ENCODE peak calls at places on chromosomes 1 and 21, in ten cellular contexts. B is HT1080; E is lower lobe of right lung; S is stimulated activated CD4-positive, alpha-beta T cell treated with anti-CD3 and anti-CD28 coated beads, Interleukin-4, amount 100 ng/mL, for 1 hour; T is SIG-M5; M is glomerular endothelial cell; W is amniotic stem cell; V is A172; L is PC-9; F is upper lobe of right lung. A is an unnamed sample.
A peak's percentile ranks its signal among the peaks of the same experiment; 100 is the strongest.

GRCh38 chr1:202618387-202619022 is 91.7 kb downstream of the SYT2 start:
- DNase-seq in B (peak; percentile 83), E (no peak), S (no peak), T (no peak), M (no peak), W (peak; percentile 6), V (peak; percentile 78), L (peak; percentile 34), F (no peak), A (no peak)

GRCh38 chr1:196105901-196106300 is 502.3 kb downstream of the KCNT2 start:
- DNase-seq in B (no peak), E (no peak), S (no peak), T (no peak), M (no peak), W (no peak), V (peak; percentile 11), L (no peak), F (no peak), A (no peak)

GRCh38 chr1:183812686-183813569 is 8.0 kb downstream of the RGL1 start:
- DNase-seq in B (peak; percentile 57), E (no peak), S (no peak), T (no peak), M (no peak), W (peak; percentile 22), V (peak; percentile 51), L (peak; percentile 33), F (no peak), A (no peak)

GRCh38 chr1:114671011-114671938 is 1.4 kb upstream of the DENND2C start:
- DNase-seq in B (no peak), E (no peak), S (no peak), T (no peak), M (no peak), W (peak; percentile 3), V (no peak), L (no peak), F (no peak), A (no peak)

GRCh38 chr1:204872262-204872881 is 1.7 kb downstream of the NFASC start:
- DNase-seq in B (peak; percentile 63), E (no peak), S (no peak), T (no peak), M (no peak), W (no peak), V (peak; percentile 62), L (no peak), F (no peak), A (no peak)

GRCh38 chr1:241611063-241611462 is 29.1 kb downstream of the CHML start:
- DNase-seq in B (peak; percentile 54), E (no peak), S (no peak), T (peak; percentile 42), M (no peak), W (no peak), V (peak; percentile 78), L (peak; percentile 10), F (no peak), A (peak; percentile 70)

GRCh38 chr1:153288634-153289275 is 24.0 kb downstream of the PGLYRP3 start:
- DNase-seq in B (peak; percentile 42), E (no peak), S (peak; percentile 11), T (no peak), M (no peak), W (no peak), V (peak; percentile 22), L (peak; percentile 33), F (no peak), A (peak; percentile 14)

GRCh38 chr1:157154940-157155514 is 16.8 kb upstream of the ETV3 start:
- DNase-seq in B (peak; percentile 35), E (peak; percentile 61), S (no peak), T (no peak), M (peak; percentile 47), W (no peak), V (peak; percentile 66), L (peak; percentile 66), F (peak; percentile 72), A (no peak)

GRCh38 chr1:228650141-228650540 is 85.1 kb upstream of the RHOU start:
- DNase-seq in B (no peak), E (peak; percentile 44), S (no peak), T (no peak), M (no peak), W (no peak), V (no peak), L (no peak), F (no peak), A (no peak)

GRCh38 chr1:10975567-10976326 is 36.7 kb upstream of the TARDBP start:
- DNase-seq in B (peak; percentile 85), E (no peak), S (no peak), T (no peak), M (no peak), W (peak; percentile 93), V (peak; percentile 68), L (peak; percentile 64), F (no peak), A (no peak)

GRCh38 chr1:63643517-63643916 is 50.3 kb downstream of the PGM1 start:
- DNase-seq in B (no peak), E (no peak), S (no peak), T (no peak), M (no peak), W (no peak), V (no peak), L (no peak), F (no peak), A (no peak)

GRCh38 chr1:79089946-79090345 is 83.4 kb upstream of the ADGRL4 start:
- DNase-seq in B (no peak), E (no peak), S (no peak), T (no peak), M (no peak), W (no peak), V (no peak), L (no peak), F (no peak), A (no peak)

GRCh38 chr1:19596065-19596718 is 47.9 kb upstream of the NBL1 start:
- DNase-seq in B (no peak), E (no peak), S (no peak), T (no peak), M (peak; percentile 7), W (no peak), V (no peak), L (no peak), F (no peak), A (peak; percentile 43)

GRCh38 chr1:145962157-145963102 is 1.9 kb downstream of the ANKRD34A start:
- DNase-seq in B (no peak), E (no peak), S (peak; percentile 39), T (no peak), M (no peak), W (no peak), V (peak; percentile 28), L (no peak), F (peak; percentile 77), A (peak; percentile 19)

GRCh38 chr1:16226495-16227179 is 10.3 kb downstream of the CPLANE2 start:
- DNase-seq in B (no peak), E (peak; percentile 89), S (no peak), T (no peak), M (no peak), W (no peak), V (no peak), L (no peak), F (peak; percentile 94), A (no peak)

GRCh38 chr1:90850925-90851710 is 134.0 kb upstream of the BARHL2 start:
- DNase-seq in B (peak; percentile 51), E (peak; percentile 86), S (peak; percentile 77), T (no peak), M (no peak), W (peak; percentile 7), V (peak; percentile 13), L (peak; percentile 75), F (peak; percentile 92), A (peak; percentile 87)

GRCh38 chr1:205340674-205341073 is 16.0 kb downstream of the KLHDC8A start:
- DNase-seq in B (no peak), E (no peak), S (no peak), T (no peak), M (no peak), W (no peak), V (no peak), L (no peak), F (no peak), A (no peak)

GRCh38 chr1:212062832-212063438 is 27.4 kb downstream of the DTL start:
- DNase-seq in B (peak; percentile 16), E (no peak), S (no peak), T (no peak), M (no peak), W (peak; percentile 32), V (peak; percentile 43), L (no peak), F (no peak), A (peak; percentile 48)

GRCh38 chr1:100611086-100611485 is 73.1 kb downstream of the GPR88 start:
- DNase-seq in B (no peak), E (no peak), S (no peak), T (no peak), M (no peak), W (no peak), V (no peak), L (no peak), F (no peak), A (no peak)

GRCh38 chr1:23283660-23284602 is 60.2 kb downstream of the HNRNPR start:
- DNase-seq in B (peak; percentile 39), E (no peak), S (no peak), T (no peak), M (no peak), W (no peak), V (peak; percentile 19), L (no peak), F (no peak), A (no peak)

GRCh38 chr1:204295666-204296065 is 64.1 kb downstream of the PLEKHA6 start:
- DNase-seq in B (no peak), E (no peak), S (no peak), T (no peak), M (no peak), W (no peak), V (no peak), L (peak; percentile 33), F (no peak), A (no peak)

GRCh38 chr1:11571906-11572616 is 82.2 kb downstream of the FBXO2 start:
- DNase-seq in B (no peak), E (no peak), S (no peak), T (no peak), M (no peak), W (no peak), V (no peak), L (no peak), F (no peak), A (peak; percentile 10)

GRCh38 chr1:57079454-57080157 is 113.8 kb upstream of the C8B start:
- DNase-seq in B (no peak), E (no peak), S (no peak), T (no peak), M (no peak), W (no peak), V (no peak), L (no peak), F (no peak), A (no peak)

GRCh38 chr1:193479187-193479586 is 292.8 kb upstream of the B3GALT2 start:
- DNase-seq in B (no peak), E (no peak), S (peak; percentile 17), T (no peak), M (no peak), W (no peak), V (no peak), L (no peak), F (no peak), A (no peak)

GRCh38 chr21:44965251-44966022 is 25.6 kb downstream of the SLX9 start:
- DNase-seq in B (peak; percentile 31), E (peak; percentile 35), S (peak; percentile 29), T (no peak), M (no peak), W (no peak), V (no peak), L (no peak), F (no peak), A (no peak)

GRCh38 chr1:80384960-80385359 is 1378.4 kb upstream of the ADGRL4 start:
- DNase-seq in B (no peak), E (no peak), S (no peak), T (no peak), M (no peak), W (no peak), V (no peak), L (no peak), F (no peak), A (no peak)

GRCh38 chr1:61853545-61853944 is 111.3 kb downstream of the PATJ start:
- DNase-seq in B (peak; percentile 10), E (no peak), S (no peak), T (no peak), M (no peak), W (no peak), V (no peak), L (no peak), F (no peak), A (no peak)

GRCh38 chr1:201925961-201926585 is 20.3 kb downstream of the LMOD1 start:
- DNase-seq in B (no peak), E (no peak), S (no peak), T (no peak), M (no peak), W (no peak), V (no peak), L (no peak), F (no peak), A (no peak)

A was measured in NCI-H146.